ENCODE peak calls at places on chromosomes 5 and 9, in four cellular contexts. F is Right ventricle myocardium superior, Q is pancreas, L is caudate nucleus. H is an unnamed sample.

GRCh38 chr5:1800470-1801060 is 642 bp upstream of the NDUFS6 start:
- DNase-seq in F (peak; percentile 46), Q (no peak), L (no peak), H (no peak)

GRCh38 chr5:135705230-135705631 is 126.4 kb upstream of the CXCL14 start:
- DNase-seq in F (no peak), Q (peak; percentile 31), L (no peak), H (no peak)

GRCh38 chr5:172602712-172603289 is 38.3 kb upstream of the NEURL1B start:
- DNase-seq in F (peak; percentile 59), Q (no peak), L (no peak), H (no peak)

GRCh38 chr5:1318659-1319251 is 23.9 kb upstream of the TERT start:
- DNase-seq in F (no peak), Q (no peak), L (no peak), H (no peak)

GRCh38 chr5:3114467-3114866 is 363.0 kb upstream of the IRX2 start:
- DNase-seq in F (no peak), Q (no peak), L (no peak), H (no peak)

GRCh38 chr5:72167790-72168189 is 60.5 kb downstream of the MAP1B start:
- DNase-seq in F (peak; percentile 71), Q (no peak), L (no peak), H (no peak)

GRCh38 chr5:76715734-76716455 is at the start of gene F2R:
- DNase-seq in F (peak; percentile 75), Q (peak; percentile 7), L (no peak), H (no peak)

GRCh38 chr5:14545308-14545707 is 36.3 kb upstream of the OTULINL start:
- DNase-seq in F (no peak), Q (no peak), L (no peak), H (no peak)

GRCh38 chr5:2475902-2476301 is 275.6 kb downstream of the IRX2 start:
- DNase-seq in F (no peak), Q (no peak), L (no peak), H (no peak)

GRCh38 chr5:55538621-55539020 is 3.9 kb upstream of the PLPP1 start:
- DNase-seq in F (no peak), Q (no peak), L (no peak), H (no peak)

GRCh38 chr9:70563437-70564204 is 149.2 kb upstream of the KLF9 start:
- DNase-seq in F (no peak), Q (no peak), L (no peak), H (no peak)

GRCh38 chr9:35688558-35689350 is 971 bp downstream of the TPM2 start:
- DNase-seq in F (no peak), Q (no peak), L (no peak), H (no peak)

GRCh38 chr5:139708877-139709586 is 60.9 kb downstream of the CXXC5 start:
- DNase-seq in F (peak; percentile 68), Q (peak; percentile 71), L (peak; percentile 48), H (no peak)

GRCh38 chr5:95963650-95964410 is 2.2 kb upstream of the ELL2 start:
- DNase-seq in F (no peak), Q (no peak), L (no peak), H (no peak)

GRCh38 chr9:99299214-99300102 is 77.4 kb downstream of the SEC61B start:
- DNase-seq in F (no peak), Q (no peak), L (no peak), H (no peak)

GRCh38 chr5:150672237-150672883 is 11.3 kb downstream of the MYOZ3 start:
- DNase-seq in F (peak; percentile 67), Q (no peak), L (peak; percentile 45), H (no peak)

GRCh38 chr5:158845941-158846340 is 253.8 kb downstream of the EBF1 start:
- DNase-seq in F (no peak), Q (no peak), L (no peak), H (no peak)

GRCh38 chr5:134086943-134087305 is 27.6 kb upstream of the TCF7 start:
- DNase-seq in F (no peak), Q (no peak), L (no peak), H (no peak)

GRCh38 chr9:33164138-33164809 is 2.9 kb downstream of the B4GALT1 start:
- DNase-seq in F (no peak), Q (no peak), L (no peak), H (no peak)

GRCh38 chr5:106415541-106415940 is 1255.2 kb downstream of the EFNA5 start:
- DNase-seq in F (no peak), Q (no peak), L (no peak), H (no peak)

GRCh38 chr9:116269250-116269649 is 115.7 kb downstream of the PAPPA start:
- DNase-seq in F (no peak), Q (no peak), L (no peak), H (no peak)

GRCh38 chr5:103472820-103473219 is 89.8 kb downstream of the NUDT12 start:
- DNase-seq in F (no peak), Q (no peak), L (no peak), H (no peak)